ENCODE peak calls at places on chromosome 4, in six cellular contexts. K, I, F, V, Q and C are unnamed samples.

GRCh38 chr4:113905301-113905700 is 74.1 kb downstream of the ARSJ start:
- DNase-seq in K (no peak), I (no peak), F (no peak), V (no peak), Q (no peak), C (no peak)

GRCh38 chr4:177879851-177880250 is 437.6 kb upstream of the AGA start:
- DNase-seq in K (no peak), I (no peak), F (peak; percentile 59), V (no peak), Q (no peak), C (no peak)

GRCh38 chr4:123597586-123597985 is 201.0 kb downstream of the SPRY1 start:
- DNase-seq in K (no peak), I (no peak), F (no peak), V (no peak), Q (no peak), C (no peak)

GRCh38 chr4:85370400-85371032 is 104.4 kb upstream of the ARHGAP24 start:
- DNase-seq in K (peak; percentile 12), I (peak; percentile 4), F (peak; percentile 49), V (peak; percentile 27), Q (no peak), C (peak; percentile 39)

GRCh38 chr4:6221851-6222760 is 21.8 kb upstream of the JAKMIP1 start:
- DNase-seq in K (no peak), I (peak; percentile 72), F (peak; percentile 79), V (peak; percentile 73), Q (no peak), C (no peak)

GRCh38 chr4:56086073-56086521 is 137.4 kb downstream of the CEP135 start:
- DNase-seq in K (no peak), I (no peak), F (peak; percentile 42), V (no peak), Q (no peak), C (no peak)

GRCh38 chr4:38857354-38858096 is 908 bp upstream of the TLR6 start:
- DNase-seq in K (peak; percentile 63), I (no peak), F (no peak), V (no peak), Q (no peak), C (no peak)

GRCh38 chr4:1866095-1866755 is 5.0 kb upstream of the NSD2 start:
- DNase-seq in K (no peak), I (no peak), F (no peak), V (no peak), Q (no peak), C (no peak)

GRCh38 chr4:155966171-155966570 is 12.5 kb upstream of the CTSO start:
- DNase-seq in K (no peak), I (no peak), F (no peak), V (no peak), Q (no peak), C (no peak)

GRCh38 chr4:54654753-54655152 is 3.0 kb upstream of the KIT start:
- DNase-seq in K (no peak), I (no peak), F (no peak), V (no peak), Q (no peak), C (no peak)

GRCh38 chr4:123649644-123650356 is 253.2 kb downstream of the SPRY1 start:
- DNase-seq in K (no peak), I (peak; percentile 9), F (peak; percentile 46), V (no peak), Q (no peak), C (peak; percentile 77)

GRCh38 chr4:151226004-151226932 is 50.7 kb upstream of the PRSS48 start:
- DNase-seq in K (no peak), I (no peak), F (no peak), V (no peak), Q (no peak), C (no peak)

GRCh38 chr4:123477804-123478209 is 81.2 kb downstream of the SPRY1 start:
- DNase-seq in K (peak; percentile 83), I (no peak), F (no peak), V (no peak), Q (no peak), C (no peak)

GRCh38 chr4:3267576-3268394 is 18.8 kb downstream of the MSANTD1 start:
- DNase-seq in K (no peak), I (no peak), F (no peak), V (no peak), Q (no peak), C (no peak)

GRCh38 chr4:153777421-153777820 is 11.5 kb downstream of the SFRP2 start:
- DNase-seq in K (no peak), I (no peak), F (no peak), V (no peak), Q (no peak), C (no peak)

GRCh38 chr4:7736436-7737267 is 203.0 kb downstream of the AFAP1 start:
- DNase-seq in K (no peak), I (no peak), F (no peak), V (no peak), Q (no peak), C (no peak)

GRCh38 chr4:10347281-10347795 is 109.9 kb downstream of the ZNF518B start:
- DNase-seq in K (no peak), I (no peak), F (no peak), V (no peak), Q (no peak), C (no peak)

GRCh38 chr4:149264093-149264733 is 551.4 kb downstream of the IQCM start:
- DNase-seq in K (peak; percentile 30), I (peak; percentile 19), F (peak; percentile 46), V (peak; percentile 16), Q (peak; percentile 12), C (peak; percentile 62)

GRCh38 chr4:117983541-117984451 is 50.5 kb upstream of the NDST3 start:
- DNase-seq in K (no peak), I (no peak), F (no peak), V (no peak), Q (no peak), C (no peak)

GRCh38 chr4:43189741-43190140 is 297.2 kb downstream of the GRXCR1 start:
- DNase-seq in K (no peak), I (no peak), F (no peak), V (no peak), Q (no peak), C (no peak)

GRCh38 chr4:175536852-175537453 is 275.1 kb downstream of the GPM6A start:
- DNase-seq in K (no peak), I (peak; percentile 41), F (no peak), V (peak; percentile 9), Q (no peak), C (no peak)

GRCh38 chr4:187692626-187693025 is 302.9 kb upstream of the ZFP42 start:
- DNase-seq in K (no peak), I (no peak), F (no peak), V (no peak), Q (no peak), C (no peak)

GRCh38 chr4:13750594-13750993 is 123.1 kb upstream of the BOD1L1 start:
- DNase-seq in K (no peak), I (no peak), F (no peak), V (no peak), Q (no peak), C (no peak)